ENCODE peak calls at places on chromosomes 6 and 20, in four cellular contexts. P, M, I and N are unnamed samples.

GRCh38 chr20:38579219-38579618 is 1.8 kb upstream of the ADIG start:
- DNase-seq in M (no peak), P (no peak), I (no peak), N (no peak)

GRCh38 chr20:2006452-2007381 is 12.9 kb upstream of the PDYN start:
- DNase-seq in P (peak), I (peak), M (peak), N (peak)

GRCh38 chr20:11845311-11845710 is 72.4 kb upstream of the BTBD3 start:
- DNase-seq in I (no peak), M (no peak), P (no peak), N (no peak)

GRCh38 chr6:2369606-2370005 is 124.2 kb upstream of the GMDS start:
- DNase-seq in P (no peak), I (no peak), M (no peak), N (no peak)

GRCh38 chr6:27839303-27840081 is 72.7 kb downstream of the OR2B2 start:
- DNase-seq in M (peak), I (peak), P (peak), N (no peak)

GRCh38 chr6:117270121-117270959 is 5.0 kb downstream of the VGLL2 start:
- DNase-seq in M (peak), I (peak), P (no peak), N (no peak)

GRCh38 chr6:96058094-96058493 is 42.3 kb downstream of the FUT9 start:
- DNase-seq in M (no peak), P (no peak), I (no peak), N (no peak)

GRCh38 chr6:24658573-24659511 is 7.9 kb downstream of the TDP2 start:
- DNase-seq in M (no peak), P (no peak), I (no peak), N (no peak)

GRCh38 chr6:30100585-30101422 is 12.1 kb downstream of the TRIM31 start:
- DNase-seq in M (peak), I (no peak), P (no peak), N (no peak)